ENCODE peak calls at places on chromosomes 11 and 22, in seven cellular contexts. One of them, this sample, is unnamed.
A peak's percentile ranks its signal among the peaks of the same experiment; 100 is the strongest.

GRCh38 chr11:67260406-67260805 is 5.9 kb upstream of the GRK2 start:
- DNase-seq in IMR-90: no peak
- DNase-seq in H9: no peak
- DNase-seq in mesenchymal stem cell: no peak
- DNase-seq in H1: no peak
- DNase-seq in neuronal stem cell: no peak
- DNase-seq in trophoblast cell: no peak
- DNase-seq in this sample: no peak

GRCh38 chr11:132790466-132790865 is 741.8 kb downstream of the OPCML start:
- DNase-seq in IMR-90: no peak
- DNase-seq in H9: no peak
- DNase-seq in mesenchymal stem cell: no peak
- DNase-seq in H1: no peak
- DNase-seq in neuronal stem cell: no peak
- DNase-seq in trophoblast cell: no peak
- DNase-seq in this sample: no peak

GRCh38 chr11:36399236-36399635 is 103.1 kb downstream of the PRR5L start:
- DNase-seq in IMR-90: no peak
- DNase-seq in H9: no peak
- DNase-seq in mesenchymal stem cell: no peak
- DNase-seq in H1: no peak
- DNase-seq in neuronal stem cell: no peak
- DNase-seq in trophoblast cell: no peak
- DNase-seq in this sample: no peak

GRCh38 chr22:23204541-23205157 is 24.3 kb downstream of the BCR start:
- DNase-seq in IMR-90: no peak
- DNase-seq in H9: no peak
- DNase-seq in mesenchymal stem cell: no peak
- DNase-seq in H1: no peak
- DNase-seq in neuronal stem cell: no peak
- DNase-seq in trophoblast cell: no peak
- DNase-seq in this sample: no peak

GRCh38 chr22:49209452-49210195 is 618.0 kb downstream of the BRD1 start:
- DNase-seq in IMR-90: no peak
- DNase-seq in H9: peak; percentile 20
- DNase-seq in mesenchymal stem cell: no peak
- DNase-seq in H1: peak; percentile 31
- DNase-seq in neuronal stem cell: no peak
- DNase-seq in trophoblast cell: no peak
- DNase-seq in this sample: no peak

GRCh38 chr11:43555811-43556210 is 124.7 kb upstream of the HSD17B12 start:
- DNase-seq in IMR-90: peak; percentile 37
- DNase-seq in H9: no peak
- DNase-seq in mesenchymal stem cell: peak; percentile 8
- DNase-seq in H1: no peak
- DNase-seq in neuronal stem cell: no peak
- DNase-seq in trophoblast cell: no peak
- DNase-seq in this sample: no peak

GRCh38 chr11:44619931-44620725 is 54.7 kb downstream of the CD82 start:
- DNase-seq in IMR-90: no peak
- DNase-seq in H9: peak; percentile 20
- DNase-seq in mesenchymal stem cell: no peak
- DNase-seq in H1: peak; percentile 39
- DNase-seq in neuronal stem cell: no peak
- DNase-seq in trophoblast cell: no peak
- DNase-seq in this sample: no peak

GRCh38 chr11:73201249-73201648 is 16.8 kb upstream of the P2RY2 start:
- DNase-seq in IMR-90: peak; percentile 39
- DNase-seq in H9: no peak
- DNase-seq in mesenchymal stem cell: peak; percentile 41
- DNase-seq in H1: no peak
- DNase-seq in neuronal stem cell: no peak
- DNase-seq in trophoblast cell: no peak
- DNase-seq in this sample: no peak

GRCh38 chr11:125593113-125593761 is 585 bp downstream of the STT3A start:
- DNase-seq in IMR-90: peak; percentile 46
- DNase-seq in H9: no peak
- DNase-seq in mesenchymal stem cell: peak; percentile 67
- DNase-seq in H1: no peak
- DNase-seq in neuronal stem cell: no peak
- DNase-seq in trophoblast cell: peak; percentile 34
- DNase-seq in this sample: no peak

GRCh38 chr11:125063429-125064043 is 431 bp downstream of the SLC37A2 start:
- DNase-seq in IMR-90: no peak
- DNase-seq in H9: peak; percentile 56
- DNase-seq in mesenchymal stem cell: no peak
- DNase-seq in H1: peak; percentile 82
- DNase-seq in neuronal stem cell: peak; percentile 14
- DNase-seq in trophoblast cell: no peak
- DNase-seq in this sample: peak; percentile 67

GRCh38 chr11:124879229-124879998 is 14.2 kb downstream of the ROBO3 start:
- DNase-seq in IMR-90: no peak
- DNase-seq in H9: peak; percentile 9
- DNase-seq in mesenchymal stem cell: no peak
- DNase-seq in H1: no peak
- DNase-seq in neuronal stem cell: no peak
- DNase-seq in trophoblast cell: no peak
- DNase-seq in this sample: no peak

GRCh38 chr11:130825621-130826020 is 90.7 kb downstream of the SNX19 start:
- DNase-seq in IMR-90: peak; percentile 25
- DNase-seq in H9: no peak
- DNase-seq in mesenchymal stem cell: no peak
- DNase-seq in H1: no peak
- DNase-seq in neuronal stem cell: no peak
- DNase-seq in trophoblast cell: no peak
- DNase-seq in this sample: no peak

GRCh38 chr22:39952347-39952746 is 7.8 kb upstream of the TMA7B start:
- DNase-seq in IMR-90: no peak
- DNase-seq in H9: no peak
- DNase-seq in mesenchymal stem cell: no peak
- DNase-seq in H1: no peak
- DNase-seq in neuronal stem cell: no peak
- DNase-seq in trophoblast cell: no peak
- DNase-seq in this sample: no peak

GRCh38 chr11:65452806-65453490 is 30.4 kb downstream of the NEAT1 start:
- DNase-seq in IMR-90: peak; percentile 87
- DNase-seq in H9: no peak
- DNase-seq in mesenchymal stem cell: peak; percentile 81
- DNase-seq in H1: no peak
- DNase-seq in neuronal stem cell: no peak
- DNase-seq in trophoblast cell: peak; percentile 73
- DNase-seq in this sample: no peak

GRCh38 chr22:23626286-23626975 is 5.7 kb downstream of the DRICH1 start:
- DNase-seq in IMR-90: no peak
- DNase-seq in H9: no peak
- DNase-seq in mesenchymal stem cell: no peak
- DNase-seq in H1: no peak
- DNase-seq in neuronal stem cell: no peak
- DNase-seq in trophoblast cell: peak; percentile 71
- DNase-seq in this sample: no peak

GRCh38 chr11:91243630-91244029 is 981.0 kb upstream of the FAT3 start:
- DNase-seq in IMR-90: no peak
- DNase-seq in H9: no peak
- DNase-seq in mesenchymal stem cell: no peak
- DNase-seq in H1: no peak
- DNase-seq in neuronal stem cell: no peak
- DNase-seq in trophoblast cell: no peak
- DNase-seq in this sample: no peak

GRCh38 chr11:1102221-1102971 is 27.7 kb downstream of the MUC2 start:
- DNase-seq in IMR-90: no peak
- DNase-seq in H9: no peak
- DNase-seq in mesenchymal stem cell: no peak
- DNase-seq in H1: no peak
- DNase-seq in neuronal stem cell: no peak
- DNase-seq in trophoblast cell: no peak
- DNase-seq in this sample: no peak

GRCh38 chr11:82176945-82177344 is 556.7 kb downstream of the FAM181B start:
- DNase-seq in IMR-90: no peak
- DNase-seq in H9: no peak
- DNase-seq in mesenchymal stem cell: no peak
- DNase-seq in H1: no peak
- DNase-seq in neuronal stem cell: no peak
- DNase-seq in trophoblast cell: no peak
- DNase-seq in this sample: no peak
- H3K4ac ChIP-seq in IMR-90: no peak overlapping the region
- H3K4ac ChIP-seq in H9: no peak overlapping the region
- H3K4ac ChIP-seq in mesenchymal stem cell: no peak overlapping the region
- H3K4ac ChIP-seq in H1: no peak overlapping the region
- H3K4ac ChIP-seq in neuronal stem cell: no peak overlapping the region
- H3K4ac ChIP-seq in trophoblast cell: no peak overlapping the region
- H3K4ac ChIP-seq in this sample: no peak overlapping the region

GRCh38 chr22:35688913-35689675 is 28.6 kb upstream of the APOL5 start:
- DNase-seq in IMR-90: peak; percentile 59
- DNase-seq in H9: no peak
- DNase-seq in mesenchymal stem cell: no peak
- DNase-seq in H1: peak; percentile 24
- DNase-seq in neuronal stem cell: no peak
- DNase-seq in trophoblast cell: peak; percentile 18
- DNase-seq in this sample: no peak

GRCh38 chr22:35690001-35690400 is 27.7 kb upstream of the APOL5 start:
- DNase-seq in IMR-90: no peak
- DNase-seq in H9: no peak
- DNase-seq in mesenchymal stem cell: no peak
- DNase-seq in H1: no peak
- DNase-seq in neuronal stem cell: no peak
- DNase-seq in trophoblast cell: no peak
- DNase-seq in this sample: no peak

GRCh38 chr22:35685731-35686130 is 31.9 kb upstream of the APOL5 start:
- DNase-seq in IMR-90: peak; percentile 50
- DNase-seq in H9: no peak
- DNase-seq in mesenchymal stem cell: no peak
- DNase-seq in H1: no peak
- DNase-seq in neuronal stem cell: no peak
- DNase-seq in trophoblast cell: peak; percentile 33
- DNase-seq in this sample: no peak

GRCh38 chr22:35686298-35686697 is 31.4 kb upstream of the APOL5 start:
- DNase-seq in IMR-90: no peak
- DNase-seq in H9: no peak
- DNase-seq in mesenchymal stem cell: no peak
- DNase-seq in H1: no peak
- DNase-seq in neuronal stem cell: no peak
- DNase-seq in trophoblast cell: no peak
- DNase-seq in this sample: no peak

DNA sequence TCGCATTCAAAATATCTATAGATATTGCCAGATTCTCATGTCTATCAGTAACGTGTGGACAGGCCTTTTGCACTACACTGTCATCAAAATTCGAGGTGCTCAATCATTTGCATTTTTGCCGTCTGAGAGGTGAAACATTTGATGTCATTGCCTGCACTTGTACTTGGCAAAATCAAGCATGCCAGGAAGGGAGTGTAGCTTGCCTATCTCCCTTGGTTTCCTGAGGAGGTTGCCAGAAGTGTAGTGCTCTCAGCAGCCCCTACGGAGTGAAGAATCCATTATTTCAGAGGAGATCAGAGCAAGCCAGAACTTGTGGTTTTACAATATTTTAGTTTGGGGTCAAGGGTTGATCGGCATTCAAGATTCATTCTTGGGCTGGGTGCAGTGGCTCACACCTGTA is 30.2 kb upstream of the APOL5 start:
- DNase-seq in IMR-90: no peak
- DNase-seq in H9: no peak
- DNase-seq in mesenchymal stem cell: no peak
- DNase-seq in H1: no peak
- DNase-seq in neuronal stem cell: no peak
- DNase-seq in trophoblast cell: no peak
- DNase-seq in this sample: no peak
- H2AK5ac ChIP-seq in IMR-90: no peak overlapping the region
- H2AK5ac ChIP-seq in H9: no peak overlapping the region
- H2AK5ac ChIP-seq in mesenchymal stem cell: no peak overlapping the region
- H2AK5ac ChIP-seq in H1: no peak overlapping the region
- H2AK5ac ChIP-seq in neuronal stem cell: no peak overlapping the region
- H2AK5ac ChIP-seq in trophoblast cell: no peak overlapping the region
- H2AK5ac ChIP-seq in this sample: no peak overlapping the region

DNA sequence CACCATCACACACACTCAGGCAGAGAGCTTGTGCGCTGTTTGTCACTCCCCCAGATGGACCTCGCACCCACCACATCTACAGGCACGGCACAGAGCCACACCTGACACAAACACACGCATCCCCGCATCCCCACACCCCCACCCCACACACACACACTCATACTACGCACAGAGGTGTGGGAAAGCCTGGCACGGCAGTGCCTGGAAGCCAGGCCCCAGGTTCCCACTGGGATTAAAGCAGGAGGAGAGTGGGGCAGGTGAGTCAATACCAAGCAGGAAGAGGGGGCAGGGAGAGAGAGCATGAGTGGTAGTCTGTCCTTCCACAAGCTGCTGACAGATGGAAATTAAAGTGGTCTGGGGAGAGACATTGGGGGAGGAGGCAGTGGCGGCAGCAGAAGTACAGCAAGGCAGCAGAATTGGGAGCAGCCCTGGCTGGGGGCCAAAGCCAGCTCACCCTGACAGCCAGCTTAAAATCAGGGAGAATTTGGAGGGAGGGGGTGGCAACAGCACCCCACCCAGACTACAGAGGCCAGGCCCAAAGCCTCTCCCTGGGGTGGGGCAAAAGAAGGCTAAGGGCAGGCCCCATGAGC is 20.7 kb downstream of the TNKS1BP1 start:
- DNase-seq in IMR-90: no peak
- DNase-seq in H9: no peak
- DNase-seq in mesenchymal stem cell: no peak
- DNase-seq in H1: no peak
- DNase-seq in neuronal stem cell: no peak
- DNase-seq in trophoblast cell: no peak
- DNase-seq in this sample: no peak
- H3K23ac ChIP-seq in IMR-90: no peak overlapping the region
- H3K23ac ChIP-seq in H9: no peak overlapping the region
- H3K23ac ChIP-seq in mesenchymal stem cell: no peak overlapping the region
- H3K23ac ChIP-seq in H1: no peak overlapping the region
- H3K23ac ChIP-seq in neuronal stem cell: no peak overlapping the region
- H3K23ac ChIP-seq in trophoblast cell: no peak overlapping the region
- H3K23ac ChIP-seq in this sample: no peak overlapping the region

GRCh38 chr11:32916994-32917393 is 24.4 kb downstream of the QSER1 start:
- DNase-seq in IMR-90: no peak
- DNase-seq in H9: no peak
- DNase-seq in mesenchymal stem cell: no peak
- DNase-seq in H1: no peak
- DNase-seq in neuronal stem cell: no peak
- DNase-seq in trophoblast cell: no peak
- DNase-seq in this sample: no peak
- H3K4ac ChIP-seq in IMR-90: no peak overlapping the region
- H3K4ac ChIP-seq in H9: no peak overlapping the region
- H3K4ac ChIP-seq in mesenchymal stem cell: no peak overlapping the region
- H3K4ac ChIP-seq in H1: no peak overlapping the region
- H3K4ac ChIP-seq in neuronal stem cell: no peak overlapping the region
- H3K4ac ChIP-seq in trophoblast cell: no peak overlapping the region
- H3K4ac ChIP-seq in this sample: no peak overlapping the region

DNA sequence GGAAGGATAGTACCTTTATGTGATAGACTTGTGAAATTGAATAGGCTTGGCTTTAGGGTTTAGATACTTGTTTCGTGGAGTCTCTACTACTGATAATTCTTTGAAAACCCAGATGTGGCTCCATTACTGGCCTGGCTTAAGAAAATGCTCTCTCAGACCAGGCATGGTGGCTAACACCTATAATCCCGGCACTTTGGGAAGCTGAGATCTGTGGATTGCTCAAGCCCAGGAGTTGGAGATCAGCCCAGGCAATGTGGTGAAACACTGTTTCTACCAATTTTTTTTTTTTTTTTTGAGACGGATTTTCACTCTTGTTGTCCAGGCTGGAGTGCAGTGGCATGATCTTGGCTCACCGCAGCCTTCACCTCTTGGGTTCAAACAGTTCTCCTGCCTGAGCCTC is 40.9 kb downstream of the ATG13 start:
- DNase-seq in IMR-90: peak; percentile 81
- DNase-seq in H9: no peak
- DNase-seq in mesenchymal stem cell: peak; percentile 67
- DNase-seq in H1: no peak
- DNase-seq in neuronal stem cell: no peak
- DNase-seq in trophoblast cell: peak; percentile 32
- DNase-seq in this sample: no peak
- H2AK5ac ChIP-seq in IMR-90: no peak overlapping the region
- H2AK5ac ChIP-seq in H9: no peak overlapping the region
- H2AK5ac ChIP-seq in mesenchymal stem cell: no peak overlapping the region
- H2AK5ac ChIP-seq in H1: no peak overlapping the region
- H2AK5ac ChIP-seq in neuronal stem cell: no peak overlapping the region
- H2AK5ac ChIP-seq in trophoblast cell: no peak overlapping the region
- H2AK5ac ChIP-seq in this sample: no peak overlapping the region